ENCODE peak calls at places on chromosomes 12 and 14, in nine cellular contexts. One of them, this sample, is unnamed.

GRCh38 chr12:111645433-111645832 is 40.3 kb downstream of the BRAP start:
- DNase-seq in cardiac muscle cell: no peak
- DNase-seq in GM06990: no peak
- DNase-seq in right cardiac atrium: no peak
- DNase-seq in fibroblast of mammary gland: no peak
- DNase-seq in testis: no peak
- DNase-seq in lower leg skin: no peak
- DNase-seq in left lung: no peak
- DNase-seq in AG09309: no peak
- DNase-seq in this sample: no peak

GRCh38 chr14:98018626-98019025 is 1221.4 kb downstream of the VRK1 start:
- DNase-seq in GM06990: no peak
- DNase-seq in left lung: no peak
- DNase-seq in cardiac muscle cell: no peak
- DNase-seq in testis: no peak
- DNase-seq in fibroblast of mammary gland: no peak
- DNase-seq in right cardiac atrium: no peak
- DNase-seq in AG09309: no peak
- DNase-seq in lower leg skin: no peak
- DNase-seq in this sample: no peak

GRCh38 chr14:77124345-77125274 is 17.0 kb downstream of the ZDHHC22 start:
- DNase-seq in testis: peak
- DNase-seq in cardiac muscle cell: peak
- DNase-seq in GM06990: peak
- DNase-seq in AG09309: no peak
- DNase-seq in fibroblast of mammary gland: peak
- DNase-seq in left lung: peak
- DNase-seq in right cardiac atrium: peak
- DNase-seq in lower leg skin: no peak
- DNase-seq in this sample: peak

GRCh38 chr12:21551811-21552469 is 25.8 kb downstream of the SPX start:
- DNase-seq in GM06990: no peak
- DNase-seq in fibroblast of mammary gland: no peak
- DNase-seq in AG09309: no peak
- DNase-seq in cardiac muscle cell: no peak
- DNase-seq in testis: no peak
- DNase-seq in left lung: no peak
- DNase-seq in right cardiac atrium: peak
- DNase-seq in lower leg skin: no peak
- DNase-seq in this sample: peak

GRCh38 chr12:71754461-71755145 is at the start of gene RAB21:
- DNase-seq in lower leg skin: peak
- DNase-seq in GM06990: peak
- DNase-seq in left lung: peak
- DNase-seq in AG09309: peak
- DNase-seq in cardiac muscle cell: peak
- DNase-seq in fibroblast of mammary gland: peak
- DNase-seq in testis: peak
- DNase-seq in right cardiac atrium: peak
- DNase-seq in this sample: peak

GRCh38 chr14:22391908-22392307 is 197.1 kb downstream of the DAD1 start:
- DNase-seq in testis: peak
- DNase-seq in fibroblast of mammary gland: peak
- DNase-seq in cardiac muscle cell: peak
- DNase-seq in left lung: no peak
- DNase-seq in right cardiac atrium: peak
- DNase-seq in GM06990: no peak
- DNase-seq in lower leg skin: no peak
- DNase-seq in AG09309: no peak
- DNase-seq in this sample: peak

GRCh38 chr14:94932589-94932988 is 162.7 kb upstream of the GSC start:
- DNase-seq in left lung: no peak
- DNase-seq in cardiac muscle cell: no peak
- DNase-seq in AG09309: no peak
- DNase-seq in lower leg skin: no peak
- DNase-seq in right cardiac atrium: no peak
- DNase-seq in GM06990: no peak
- DNase-seq in fibroblast of mammary gland: no peak
- DNase-seq in testis: no peak
- DNase-seq in this sample: no peak

GRCh38 chr12:19575307-19576243 is 136.3 kb downstream of the AEBP2 start:
- DNase-seq in fibroblast of mammary gland: peak
- DNase-seq in cardiac muscle cell: peak
- DNase-seq in lower leg skin: peak
- DNase-seq in right cardiac atrium: no peak
- DNase-seq in GM06990: no peak
- DNase-seq in AG09309: no peak
- DNase-seq in testis: no peak
- DNase-seq in left lung: no peak
- DNase-seq in this sample: no peak

GRCh38 chr14:53108292-53108937 is 44.7 kb downstream of the DDHD1 start:
- DNase-seq in left lung: no peak
- DNase-seq in fibroblast of mammary gland: no peak
- DNase-seq in GM06990: no peak
- DNase-seq in lower leg skin: no peak
- DNase-seq in testis: no peak
- DNase-seq in right cardiac atrium: no peak
- DNase-seq in cardiac muscle cell: no peak
- DNase-seq in AG09309: no peak
- DNase-seq in this sample: no peak

GRCh38 chr14:53110103-53110502 is 43.0 kb downstream of the DDHD1 start:
- DNase-seq in cardiac muscle cell: no peak
- DNase-seq in testis: no peak
- DNase-seq in AG09309: no peak
- DNase-seq in left lung: no peak
- DNase-seq in fibroblast of mammary gland: no peak
- DNase-seq in lower leg skin: no peak
- DNase-seq in GM06990: no peak
- DNase-seq in right cardiac atrium: no peak
- DNase-seq in this sample: no peak

GRCh38 chr14:53109688-53110041 is 43.5 kb downstream of the DDHD1 start:
- DNase-seq in fibroblast of mammary gland: no peak
- DNase-seq in lower leg skin: no peak
- DNase-seq in GM06990: no peak
- DNase-seq in left lung: no peak
- DNase-seq in right cardiac atrium: no peak
- DNase-seq in testis: no peak
- DNase-seq in AG09309: no peak
- DNase-seq in cardiac muscle cell: no peak
- DNase-seq in this sample: no peak

GRCh38 chr14:53106768-53107167 is 46.4 kb downstream of the DDHD1 start:
- DNase-seq in testis: no peak
- DNase-seq in GM06990: no peak
- DNase-seq in fibroblast of mammary gland: no peak
- DNase-seq in lower leg skin: no peak
- DNase-seq in right cardiac atrium: no peak
- DNase-seq in left lung: no peak
- DNase-seq in cardiac muscle cell: no peak
- DNase-seq in AG09309: no peak
- DNase-seq in this sample: no peak

DNA sequence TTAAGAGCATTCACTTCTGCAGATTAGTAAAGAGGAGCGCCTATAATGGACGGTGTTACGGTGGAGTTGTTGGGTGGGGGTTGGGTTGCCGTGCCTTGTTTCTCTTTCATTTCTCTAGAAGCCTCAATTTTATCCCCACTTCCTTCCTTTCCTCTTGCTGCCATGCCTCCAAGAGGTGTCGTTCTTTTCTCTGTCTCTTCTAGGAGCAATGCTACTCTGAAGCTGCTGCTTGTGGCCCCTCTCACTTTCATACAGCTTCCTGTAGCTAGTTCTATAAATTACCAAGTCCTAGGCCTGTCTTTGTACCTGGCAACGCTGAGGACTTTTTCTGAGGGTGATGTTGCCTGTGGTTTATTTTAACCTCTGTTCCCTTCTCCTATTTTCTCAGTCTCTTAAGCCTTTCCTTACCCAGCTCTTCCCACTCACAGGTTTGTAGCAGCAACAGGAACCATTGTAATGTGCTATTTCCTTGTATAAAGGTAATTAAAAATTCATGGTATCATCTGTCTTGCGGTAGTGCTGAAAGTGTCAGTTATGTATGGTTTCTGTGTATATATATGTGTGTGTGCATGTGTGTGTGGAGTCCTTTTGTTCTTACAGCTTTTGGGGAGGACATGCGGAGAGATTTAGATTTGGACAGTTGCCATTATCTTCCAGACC is 44.0 kb downstream of the DDHD1 start:
- DNase-seq in testis: no peak
- DNase-seq in lower leg skin: no peak
- DNase-seq in left lung: no peak
- DNase-seq in fibroblast of mammary gland: no peak
- DNase-seq in right cardiac atrium: no peak
- DNase-seq in AG09309: no peak
- DNase-seq in GM06990: peak
- DNase-seq in cardiac muscle cell: no peak
- DNase-seq in this sample: no peak
- H3K4me3 ChIP-seq in testis: no peak
- H3K4me3 ChIP-seq in lower leg skin: no peak
- H3K4me3 ChIP-seq in left lung: peak
- H3K4me3 ChIP-seq in fibroblast of mammary gland: no peak
- H3K4me3 ChIP-seq in right cardiac atrium: no peak
- H3K4me3 ChIP-seq in AG09309: no peak
- H3K4me3 ChIP-seq in GM06990: peak
- H3K4me3 ChIP-seq in cardiac muscle cell: no peak
- H3K4me3 ChIP-seq in this sample: no peak

GRCh38 chr12:104567832-104568490 is 111.2 kb downstream of the CHST11 start:
- DNase-seq in testis: no peak
- DNase-seq in left lung: no peak
- DNase-seq in GM06990: no peak
- DNase-seq in lower leg skin: no peak
- DNase-seq in fibroblast of mammary gland: no peak
- DNase-seq in AG09309: no peak
- DNase-seq in right cardiac atrium: peak
- DNase-seq in cardiac muscle cell: no peak
- DNase-seq in this sample: no peak

GRCh38 chr12:104569348-104570173 is 112.8 kb downstream of the CHST11 start:
- DNase-seq in cardiac muscle cell: no peak
- DNase-seq in AG09309: no peak
- DNase-seq in right cardiac atrium: no peak
- DNase-seq in testis: peak
- DNase-seq in left lung: no peak
- DNase-seq in GM06990: peak
- DNase-seq in lower leg skin: peak
- DNase-seq in fibroblast of mammary gland: no peak
- DNase-seq in this sample: no peak

GRCh38 chr12:104568881-104569280 is 112.1 kb downstream of the CHST11 start:
- DNase-seq in cardiac muscle cell: no peak
- DNase-seq in left lung: no peak
- DNase-seq in lower leg skin: no peak
- DNase-seq in testis: no peak
- DNase-seq in fibroblast of mammary gland: no peak
- DNase-seq in AG09309: no peak
- DNase-seq in GM06990: no peak
- DNase-seq in right cardiac atrium: no peak
- DNase-seq in this sample: no peak

GRCh38 chr12:104565606-104566243 is 109.0 kb downstream of the CHST11 start:
- DNase-seq in cardiac muscle cell: no peak
- DNase-seq in left lung: no peak
- DNase-seq in AG09309: no peak
- DNase-seq in right cardiac atrium: no peak
- DNase-seq in testis: peak
- DNase-seq in fibroblast of mammary gland: peak
- DNase-seq in lower leg skin: no peak
- DNase-seq in GM06990: no peak
- DNase-seq in this sample: no peak

GRCh38 chr12:104566244-104566993 is 109.7 kb downstream of the CHST11 start:
- DNase-seq in testis: no peak
- DNase-seq in AG09309: no peak
- DNase-seq in right cardiac atrium: no peak
- DNase-seq in GM06990: no peak
- DNase-seq in cardiac muscle cell: no peak
- DNase-seq in lower leg skin: no peak
- DNase-seq in left lung: no peak
- DNase-seq in fibroblast of mammary gland: no peak
- DNase-seq in this sample: no peak
- H3K4me3 ChIP-seq in testis: no peak
- H3K4me3 ChIP-seq in AG09309: no peak
- H3K4me3 ChIP-seq in right cardiac atrium: no peak
- H3K4me3 ChIP-seq in GM06990: no peak
- H3K4me3 ChIP-seq in cardiac muscle cell: no peak
- H3K4me3 ChIP-seq in lower leg skin: no peak
- H3K4me3 ChIP-seq in left lung: no peak
- H3K4me3 ChIP-seq in fibroblast of mammary gland: no peak
- H3K4me3 ChIP-seq in this sample: no peak

DNA sequence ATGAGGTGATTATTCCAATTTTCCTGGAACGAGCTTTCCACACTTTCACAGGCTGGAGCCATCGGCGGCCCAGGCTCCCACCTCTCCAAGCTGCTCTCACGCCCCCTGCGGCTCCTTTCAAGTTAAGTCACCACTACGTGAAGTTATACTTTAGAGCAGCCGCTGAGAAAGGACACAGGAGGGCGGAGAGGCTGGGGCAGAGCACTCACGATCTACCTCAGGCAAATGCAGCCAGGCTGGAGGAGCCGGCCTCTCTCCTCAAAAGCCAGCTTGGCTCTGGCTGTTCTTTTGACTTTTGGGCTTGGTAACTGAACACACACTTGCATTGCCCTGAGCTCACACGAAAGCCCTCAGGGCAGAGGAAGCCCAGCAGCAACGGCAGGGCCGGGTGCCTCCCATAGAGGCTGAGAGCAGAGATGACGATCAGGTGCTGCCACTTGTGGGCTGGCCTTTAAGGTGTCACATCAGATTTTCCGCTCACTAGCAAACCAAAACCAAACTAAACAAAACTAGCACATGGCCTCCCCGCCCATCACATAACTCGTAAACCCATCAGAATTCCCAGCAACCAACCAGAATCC is 75.2 kb downstream of the PITPNM2 start:
- DNase-seq in cardiac muscle cell: peak
- DNase-seq in left lung: peak
- DNase-seq in GM06990: peak
- DNase-seq in fibroblast of mammary gland: no peak
- DNase-seq in right cardiac atrium: no peak
- DNase-seq in testis: no peak
- DNase-seq in lower leg skin: no peak
- DNase-seq in AG09309: no peak
- DNase-seq in this sample: peak
- H3K4me3 ChIP-seq in cardiac muscle cell: no peak
- H3K4me3 ChIP-seq in left lung: no peak
- H3K4me3 ChIP-seq in GM06990: no peak
- H3K4me3 ChIP-seq in fibroblast of mammary gland: no peak
- H3K4me3 ChIP-seq in right cardiac atrium: no peak
- H3K4me3 ChIP-seq in testis: no peak
- H3K4me3 ChIP-seq in lower leg skin: no peak
- H3K4me3 ChIP-seq in AG09309: no peak
- H3K4me3 ChIP-seq in this sample: no peak

GRCh38 chr14:88189840-88190191 is 133.3 kb downstream of the KCNK10 start:
- DNase-seq in cardiac muscle cell: no peak
- DNase-seq in lower leg skin: no peak
- DNase-seq in testis: no peak
- DNase-seq in fibroblast of mammary gland: no peak
- DNase-seq in left lung: no peak
- DNase-seq in right cardiac atrium: no peak
- DNase-seq in AG09309: no peak
- DNase-seq in GM06990: no peak
- DNase-seq in this sample: no peak

GRCh38 chr14:88185843-88186242 is 137.2 kb downstream of the KCNK10 start:
- DNase-seq in fibroblast of mammary gland: no peak
- DNase-seq in cardiac muscle cell: no peak
- DNase-seq in AG09309: no peak
- DNase-seq in GM06990: no peak
- DNase-seq in lower leg skin: no peak
- DNase-seq in left lung: peak
- DNase-seq in right cardiac atrium: no peak
- DNase-seq in testis: no peak
- DNase-seq in this sample: no peak

GRCh38 chr14:88191605-88192004 is 131.5 kb downstream of the KCNK10 start:
- DNase-seq in left lung: no peak
- DNase-seq in fibroblast of mammary gland: no peak
- DNase-seq in testis: no peak
- DNase-seq in lower leg skin: no peak
- DNase-seq in right cardiac atrium: no peak
- DNase-seq in cardiac muscle cell: no peak
- DNase-seq in GM06990: no peak
- DNase-seq in AG09309: no peak
- DNase-seq in this sample: no peak

GRCh38 chr14:88184956-88185355 is 138.1 kb downstream of the KCNK10 start:
- DNase-seq in cardiac muscle cell: no peak
- DNase-seq in lower leg skin: no peak
- DNase-seq in fibroblast of mammary gland: no peak
- DNase-seq in GM06990: no peak
- DNase-seq in right cardiac atrium: no peak
- DNase-seq in AG09309: no peak
- DNase-seq in testis: no peak
- DNase-seq in left lung: no peak
- DNase-seq in this sample: no peak

DNA sequence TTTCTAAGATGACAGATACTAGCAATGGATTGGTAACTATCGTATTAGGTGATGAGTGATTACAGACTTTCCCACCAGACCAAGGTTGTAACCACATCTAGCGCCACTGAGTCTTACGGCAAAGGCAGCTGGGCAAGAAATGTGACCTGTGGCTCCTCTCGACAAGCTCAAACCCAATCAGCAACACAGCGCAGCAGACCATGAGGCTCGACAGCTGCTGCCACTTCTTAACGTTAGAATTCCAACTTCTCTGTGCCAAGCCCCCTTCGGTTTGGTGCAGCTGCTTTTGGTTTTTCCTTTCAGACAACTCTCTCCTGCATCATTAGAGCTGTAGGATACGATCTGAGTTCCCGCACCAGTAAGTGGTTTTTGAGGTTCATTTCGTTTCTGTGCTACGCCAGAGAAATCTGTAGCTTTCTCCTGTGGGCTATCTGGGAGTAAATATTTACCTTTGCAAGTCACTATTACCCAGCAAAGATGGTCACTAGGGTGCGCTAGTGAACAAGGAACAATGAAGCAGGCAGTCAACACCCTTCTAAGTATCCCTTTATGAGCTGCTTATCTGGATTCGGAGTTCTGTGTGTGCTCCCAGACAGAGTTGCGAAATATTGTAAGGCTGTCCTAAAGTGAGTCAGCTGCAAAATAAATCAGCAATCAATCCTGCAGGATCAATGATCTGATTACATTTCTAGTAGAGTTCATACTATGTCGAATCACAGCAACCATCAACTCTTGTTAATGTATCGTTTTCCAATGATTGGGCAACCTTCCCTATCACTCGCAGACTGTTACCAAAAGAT is 133.8 kb downstream of the KCNK10 start:
- DNase-seq in left lung: no peak
- DNase-seq in lower leg skin: peak
- DNase-seq in fibroblast of mammary gland: peak
- DNase-seq in GM06990: no peak
- DNase-seq in cardiac muscle cell: peak
- DNase-seq in right cardiac atrium: no peak
- DNase-seq in testis: peak
- DNase-seq in AG09309: peak
- DNase-seq in this sample: peak
- H3K4me3 ChIP-seq in left lung: no peak
- H3K4me3 ChIP-seq in lower leg skin: no peak
- H3K4me3 ChIP-seq in fibroblast of mammary gland: no peak
- H3K4me3 ChIP-seq in GM06990: no peak
- H3K4me3 ChIP-seq in cardiac muscle cell: no peak
- H3K4me3 ChIP-seq in right cardiac atrium: no peak
- H3K4me3 ChIP-seq in testis: no peak
- H3K4me3 ChIP-seq in AG09309: no peak
- H3K4me3 ChIP-seq in this sample: peak